ENCODE peak calls at places on chromosomes 16 and 17, in five cellular contexts. One of them, this sample, is unnamed.

GRCh38 chr17:29909604-29910003 is 20.4 kb downstream of the SSH2 start:
- DNase-seq in ovary: no peak
- DNase-seq in HAP-1: no peak
- DNase-seq in mammary epithelial cell: peak; percentile 55
- DNase-seq in keratinocyte: no peak
- DNase-seq in this sample: no peak

GRCh38 chr16:66299349-66299748 is 67.1 kb upstream of the CDH5 start:
- DNase-seq in ovary: no peak
- DNase-seq in HAP-1: no peak
- DNase-seq in mammary epithelial cell: no peak
- DNase-seq in keratinocyte: no peak
- DNase-seq in this sample: no peak

GRCh38 chr17:78890111-78890897 is 12.7 kb downstream of the CEP295NL start:
- DNase-seq in ovary: no peak
- DNase-seq in HAP-1: no peak
- DNase-seq in mammary epithelial cell: no peak
- DNase-seq in keratinocyte: no peak
- DNase-seq in this sample: peak; percentile 87

GRCh38 chr17:1153795-1154546 is 25.8 kb downstream of the ABR start:
- DNase-seq in ovary: peak; percentile 92
- DNase-seq in HAP-1: peak; percentile 60
- DNase-seq in mammary epithelial cell: peak; percentile 19
- DNase-seq in keratinocyte: no peak
- DNase-seq in this sample: peak; percentile 77

GRCh38 chr17:78780335-78780734 is 1.7 kb downstream of the CYTH1 start:
- DNase-seq in ovary: no peak
- DNase-seq in HAP-1: no peak
- DNase-seq in mammary epithelial cell: no peak
- DNase-seq in keratinocyte: no peak
- DNase-seq in this sample: peak; percentile 64

GRCh38 chr16:813204-813915 is 12.8 kb upstream of the GNG13 start:
- DNase-seq in ovary: peak; percentile 69
- DNase-seq in HAP-1: peak; percentile 84
- DNase-seq in mammary epithelial cell: no peak
- DNase-seq in keratinocyte: no peak
- DNase-seq in this sample: no peak

GRCh38 chr17:10812674-10813073 is 8.8 kb upstream of the TMEM238L start:
- DNase-seq in ovary: no peak
- DNase-seq in HAP-1: no peak
- DNase-seq in mammary epithelial cell: no peak
- DNase-seq in keratinocyte: no peak
- DNase-seq in this sample: no peak

GRCh38 chr17:50832267-50833227 is 2.8 kb upstream of the WFIKKN2 start:
- DNase-seq in ovary: no peak
- DNase-seq in HAP-1: no peak
- DNase-seq in mammary epithelial cell: no peak
- DNase-seq in keratinocyte: no peak
- DNase-seq in this sample: no peak

GRCh38 chr16:4588961-4589360 is 25.7 kb downstream of the UBALD1 start:
- DNase-seq in ovary: no peak
- DNase-seq in HAP-1: no peak
- DNase-seq in mammary epithelial cell: no peak
- DNase-seq in keratinocyte: no peak
- DNase-seq in this sample: no peak

DNA sequence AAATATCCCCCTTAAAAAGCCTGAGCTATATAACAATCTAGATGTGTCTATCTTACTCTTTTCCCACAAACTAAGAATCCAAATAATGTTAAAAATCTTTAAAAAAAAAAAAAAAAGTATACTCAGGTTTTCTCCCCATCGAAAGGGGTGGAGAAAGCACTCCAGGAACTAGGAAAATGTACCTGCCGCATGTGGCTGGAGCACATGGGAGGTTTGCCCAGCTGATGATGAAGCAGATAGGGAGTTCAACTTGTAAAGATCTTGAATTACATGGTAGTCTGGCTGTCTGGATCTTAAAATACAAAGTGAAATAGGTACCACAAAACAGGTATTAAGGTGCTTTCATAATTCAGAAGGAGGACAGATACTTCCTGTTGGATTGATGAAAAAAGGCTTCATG is 8.8 kb upstream of the SLFN14 start:
- DNase-seq in ovary: no peak
- DNase-seq in HAP-1: no peak
- DNase-seq in mammary epithelial cell: no peak
- DNase-seq in keratinocyte: no peak
- DNase-seq in this sample: no peak
- H3K4me3 ChIP-seq in ovary: no peak overlapping the region
- H3K4me3 ChIP-seq in HAP-1: peak overlapping the region; percentile 68
- H3K4me3 ChIP-seq in mammary epithelial cell: no peak overlapping the region
- H3K4me3 ChIP-seq in keratinocyte: peak overlapping the region; percentile 88
- H3K4me3 ChIP-seq in this sample: no peak overlapping the region

GRCh38 chr17:8921147-8921546 is 44.4 kb downstream of the PIK3R5 start:
- DNase-seq in ovary: no peak
- DNase-seq in HAP-1: no peak
- DNase-seq in mammary epithelial cell: no peak
- DNase-seq in keratinocyte: no peak
- DNase-seq in this sample: no peak
- H3K9me3 ChIP-seq in ovary: no peaks in the 10 kb centered on the region
- H3K9me3 ChIP-seq in HAP-1: no peaks in the 10 kb centered on the region
- H3K9me3 ChIP-seq in mammary epithelial cell: peaks cover 4% of the 10 kb centered on the region
- H3K9me3 ChIP-seq in keratinocyte: peaks cover 3% of the 10 kb centered on the region
- H3K9me3 ChIP-seq in this sample: no peaks in the 10 kb centered on the region

GRCh38 chr17:3961564-3962047 is 2.6 kb downstream of the ATP2A3 start:
- DNase-seq in ovary: no peak
- DNase-seq in HAP-1: no peak
- DNase-seq in mammary epithelial cell: no peak
- DNase-seq in keratinocyte: no peak
- DNase-seq in this sample: no peak
- H3K4me3 ChIP-seq in ovary: no peak overlapping the region
- H3K4me3 ChIP-seq in HAP-1: no peak overlapping the region
- H3K4me3 ChIP-seq in mammary epithelial cell: no peak overlapping the region
- H3K4me3 ChIP-seq in keratinocyte: no peak overlapping the region
- H3K4me3 ChIP-seq in this sample: no peak overlapping the region

GRCh38 chr16:35410438-35410837 is 1951.0 kb downstream of the TP53TG3F start:
- DNase-seq in ovary: no peak
- DNase-seq in HAP-1: no peak
- DNase-seq in mammary epithelial cell: no peak
- DNase-seq in keratinocyte: no peak
- DNase-seq in this sample: no peak

GRCh38 chr16:35414563-35414962 is 1955.2 kb downstream of the TP53TG3F start:
- DNase-seq in ovary: no peak
- DNase-seq in HAP-1: no peak
- DNase-seq in mammary epithelial cell: no peak
- DNase-seq in keratinocyte: no peak
- DNase-seq in this sample: peak; percentile 60

GRCh38 chr16:35409503-35409902 is 1950.1 kb downstream of the TP53TG3F start:
- DNase-seq in ovary: no peak
- DNase-seq in HAP-1: no peak
- DNase-seq in mammary epithelial cell: no peak
- DNase-seq in keratinocyte: no peak
- DNase-seq in this sample: no peak

GRCh38 chr16:35411156-35411555 is 1951.7 kb downstream of the TP53TG3F start:
- DNase-seq in ovary: no peak
- DNase-seq in HAP-1: no peak
- DNase-seq in mammary epithelial cell: no peak
- DNase-seq in keratinocyte: no peak
- DNase-seq in this sample: no peak

GRCh38 chr16:35414139-35414538 is 1954.7 kb downstream of the TP53TG3F start:
- DNase-seq in ovary: no peak
- DNase-seq in HAP-1: no peak
- DNase-seq in mammary epithelial cell: no peak
- DNase-seq in keratinocyte: no peak
- DNase-seq in this sample: no peak
- H3K9me3 ChIP-seq in ovary: no peaks in the 10 kb centered on the region
- H3K9me3 ChIP-seq in HAP-1: no peaks in the 10 kb centered on the region
- H3K9me3 ChIP-seq in mammary epithelial cell: peaks cover 15% of the 10 kb centered on the region
- H3K9me3 ChIP-seq in keratinocyte: no peaks in the 10 kb centered on the region
- H3K9me3 ChIP-seq in this sample: no peaks in the 10 kb centered on the region

This sample was measured in upper lobe of right lung.